ENCODE peak calls at places on chromosomes 11 and 22, in five cellular contexts. Q is HFF-Myc; Z is activated CD8-positive, alpha-beta T cell treated with anti-CD3 and anti-CD28 coated beads, Interleukin-2, amount 10 ng/mL, durations not matched to agents 7 days and 5 days; D is foreskin melanocyte; P is CD4-positive, CD25-positive, alpha-beta regulatory T cell. S is an unnamed sample.

GRCh38 chr11:123694551-123694950 is 40.1 kb upstream of the SCN3B start:
- DNase-seq in P (no peak), D (no peak), Z (no peak), Q (no peak), S (peak)

GRCh38 chr11:43694477-43694876 is 13.9 kb downstream of the HSD17B12 start:
- DNase-seq in D (no peak), Q (no peak), Z (no peak), P (no peak), S (no peak)

GRCh38 chr11:11022126-11022730 is 164.4 kb upstream of the ZBED5 start:
- DNase-seq in D (peak), P (peak), Q (no peak), Z (peak), S (peak)

GRCh38 chr11:19441752-19442553 is 201.2 kb upstream of the E2F8 start:
- DNase-seq in P (peak), Z (peak), Q (peak), D (no peak), S (peak)

GRCh38 chr11:66853242-66854229 is 3.3 kb upstream of the LRFN4 start:
- DNase-seq in P (no peak), Q (no peak), Z (no peak), D (no peak), S (no peak)

GRCh38 chr11:117950999-117951961 is 22.1 kb upstream of the TMPRSS13 start:
- DNase-seq in D (no peak), Q (no peak), Z (peak), P (peak), S (no peak)

GRCh38 chr11:46529086-46529905 is 64.5 kb downstream of the AMBRA1 start:
- DNase-seq in P (peak), D (no peak), Z (peak), Q (no peak), S (peak)

GRCh38 chr22:48948575-48949170 is 879.0 kb downstream of the BRD1 start:
- DNase-seq in D (no peak), Q (no peak), Z (no peak), P (no peak), S (no peak)

GRCh38 chr11:90912631-90913030 is 689.8 kb upstream of the CHORDC1 start:
- DNase-seq in Z (no peak), D (no peak), Q (no peak), P (no peak), S (no peak)

GRCh38 chr11:112248216-112248615 is 12.4 kb downstream of the PLET1 start:
- DNase-seq in Q (no peak), P (no peak), D (no peak), Z (no peak), S (peak)

GRCh38 chr11:79069504-79069903 is 371.3 kb downstream of the TENM4 start:
- DNase-seq in Z (no peak), Q (no peak), P (no peak), D (no peak), S (no peak)

GRCh38 chr11:126415128-126415527 is 59.6 kb downstream of the ST3GAL4 start:
- DNase-seq in Q (no peak), P (no peak), D (no peak), Z (no peak), S (no peak)

GRCh38 chr22:20957118-20957690 is 9.9 kb upstream of the AIFM3 start:
- DNase-seq in D (no peak), Z (no peak), Q (no peak), P (no peak), S (no peak)

GRCh38 chr11:65607614-65608426 is 6.2 kb downstream of the MAP3K11 start:
- DNase-seq in D (no peak), Z (no peak), Q (no peak), P (no peak), S (no peak)

GRCh38 chr11:45097721-45098493 is 48.5 kb upstream of the PRDM11 start:
- DNase-seq in Q (no peak), D (no peak), P (peak), Z (peak), S (peak)